ENCODE peak calls at places on chromosomes 3 and 15, in six cellular contexts. One of them, this sample, is unnamed. For H3K9me3, the result is how much of the 10 kb centered on the place peaks cover.

GRCh38 chr3:185822221-185822956 is 2.5 kb downstream of the IGF2BP2 start:
- DNase-seq in esophagus muscularis mucosa: no peak
- DNase-seq in HepG2: peak
- DNase-seq in suprapubic skin: no peak
- DNase-seq in H1: no peak
- DNase-seq in HCT116: no peak
- DNase-seq in this sample: no peak

GRCh38 chr15:29812384-29812694 is 9.9 kb downstream of the TJP1 start:
- DNase-seq in HepG2: no peak
- DNase-seq in H1: no peak
- DNase-seq in suprapubic skin: no peak
- DNase-seq in esophagus muscularis mucosa: no peak
- DNase-seq in HCT116: no peak
- DNase-seq in this sample: no peak

GRCh38 chr3:1421577-1421976 is 328.8 kb downstream of the CNTN6 start:
- DNase-seq in HepG2: no peak
- DNase-seq in esophagus muscularis mucosa: no peak
- DNase-seq in suprapubic skin: no peak
- DNase-seq in HCT116: no peak
- DNase-seq in H1: no peak
- DNase-seq in this sample: no peak

GRCh38 chr3:78888650-78889049 is 879.1 kb downstream of the ROBO1 start:
- DNase-seq in esophagus muscularis mucosa: no peak
- DNase-seq in H1: no peak
- DNase-seq in suprapubic skin: no peak
- DNase-seq in HepG2: no peak
- DNase-seq in HCT116: no peak
- DNase-seq in this sample: no peak

GRCh38 chr15:74830868-74831267 is 4.4 kb downstream of the CPLX3 start:
- DNase-seq in H1: no peak
- DNase-seq in suprapubic skin: no peak
- DNase-seq in HCT116: no peak
- DNase-seq in HepG2: no peak
- DNase-seq in esophagus muscularis mucosa: no peak
- DNase-seq in this sample: no peak

GRCh38 chr3:12556243-12556722 is 604 bp upstream of the MKRN2 start:
- DNase-seq in H1: no peak
- DNase-seq in esophagus muscularis mucosa: no peak
- DNase-seq in HepG2: no peak
- DNase-seq in HCT116: no peak
- DNase-seq in suprapubic skin: no peak
- DNase-seq in this sample: no peak

GRCh38 chr3:97820780-97821179 is 1.0 kb upstream of the CRYBG3 start:
- DNase-seq in HepG2: no peak
- DNase-seq in esophagus muscularis mucosa: no peak
- DNase-seq in H1: no peak
- DNase-seq in HCT116: no peak
- DNase-seq in suprapubic skin: no peak
- DNase-seq in this sample: no peak

GRCh38 chr15:65906396-65906795 is 37.1 kb downstream of the RAB11A start:
- DNase-seq in suprapubic skin: no peak
- DNase-seq in esophagus muscularis mucosa: no peak
- DNase-seq in HepG2: no peak
- DNase-seq in HCT116: no peak
- DNase-seq in H1: no peak
- DNase-seq in this sample: no peak

GRCh38 chr3:107981471-107982111 is 109.2 kb downstream of the CD47 start:
- DNase-seq in esophagus muscularis mucosa: no peak
- DNase-seq in HepG2: no peak
- DNase-seq in H1: no peak
- DNase-seq in suprapubic skin: no peak
- DNase-seq in HCT116: no peak
- DNase-seq in this sample: no peak

GRCh38 chr15:75844629-75845390 is 1.6 kb downstream of the UBE2Q2 start:
- DNase-seq in HepG2: no peak
- DNase-seq in esophagus muscularis mucosa: no peak
- DNase-seq in suprapubic skin: no peak
- DNase-seq in H1: no peak
- DNase-seq in HCT116: no peak
- DNase-seq in this sample: no peak

GRCh38 chr3:178072391-178072790 is 463.8 kb upstream of the KCNMB2 start:
- DNase-seq in suprapubic skin: no peak
- DNase-seq in H1: no peak
- DNase-seq in esophagus muscularis mucosa: no peak
- DNase-seq in HCT116: no peak
- DNase-seq in HepG2: no peak
- DNase-seq in this sample: no peak

GRCh38 chr3:60575726-60576272 is 675.5 kb downstream of the FHIT start:
- DNase-seq in HCT116: no peak
- DNase-seq in suprapubic skin: no peak
- DNase-seq in esophagus muscularis mucosa: no peak
- DNase-seq in H1: no peak
- DNase-seq in HepG2: no peak
- DNase-seq in this sample: no peak

GRCh38 chr3:8325306-8325705 is 176.3 kb upstream of the LMCD1 start:
- DNase-seq in suprapubic skin: no peak
- DNase-seq in HepG2: no peak
- DNase-seq in H1: no peak
- DNase-seq in HCT116: no peak
- DNase-seq in esophagus muscularis mucosa: no peak
- DNase-seq in this sample: no peak

GRCh38 chr3:157427906-157428305 is 8.7 kb upstream of the PTX3 start:
- DNase-seq in HCT116: no peak
- DNase-seq in esophagus muscularis mucosa: no peak
- DNase-seq in suprapubic skin: no peak
- DNase-seq in HepG2: no peak
- DNase-seq in H1: no peak
- DNase-seq in this sample: no peak

GRCh38 chr15:45573961-45574629 is 13.1 kb upstream of the BLOC1S6 start:
- DNase-seq in H1: peak
- DNase-seq in HCT116: peak
- DNase-seq in HepG2: peak
- DNase-seq in suprapubic skin: no peak
- DNase-seq in esophagus muscularis mucosa: no peak
- DNase-seq in this sample: no peak

GRCh38 chr15:91027677-91028076 is 5.3 kb upstream of the VPS33B start:
- DNase-seq in suprapubic skin: no peak
- DNase-seq in HCT116: no peak
- DNase-seq in H1: no peak
- DNase-seq in esophagus muscularis mucosa: no peak
- DNase-seq in HepG2: no peak
- DNase-seq in this sample: no peak

GRCh38 chr3:20023663-20024417 is 11.8 kb upstream of the PP2D1 start:
- DNase-seq in esophagus muscularis mucosa: no peak
- DNase-seq in suprapubic skin: no peak
- DNase-seq in HCT116: no peak
- DNase-seq in H1: no peak
- DNase-seq in HepG2: no peak
- DNase-seq in this sample: no peak

GRCh38 chr3:38374221-38374620 is 27.6 kb downstream of the XYLB start:
- DNase-seq in esophagus muscularis mucosa: no peak
- DNase-seq in HepG2: no peak
- DNase-seq in H1: no peak
- DNase-seq in HCT116: no peak
- DNase-seq in suprapubic skin: no peak
- DNase-seq in this sample: no peak

GRCh38 chr15:25727867-25728600 is 135.1 kb downstream of the ATP10A start:
- DNase-seq in H1: no peak
- DNase-seq in HCT116: no peak
- DNase-seq in suprapubic skin: no peak
- DNase-seq in HepG2: no peak
- DNase-seq in esophagus muscularis mucosa: peak
- DNase-seq in this sample: no peak

GRCh38 chr3:120029749-120030148 is 64.5 kb downstream of the GSK3B start:
- DNase-seq in esophagus muscularis mucosa: no peak
- DNase-seq in suprapubic skin: no peak
- DNase-seq in H1: no peak
- DNase-seq in HepG2: no peak
- DNase-seq in HCT116: no peak
- DNase-seq in this sample: no peak

GRCh38 chr3:70554170-70554569 is 241.7 kb upstream of the MDFIC2 start:
- DNase-seq in H1: no peak
- DNase-seq in HCT116: no peak
- DNase-seq in esophagus muscularis mucosa: no peak
- DNase-seq in HepG2: no peak
- DNase-seq in suprapubic skin: no peak
- DNase-seq in this sample: no peak

GRCh38 chr3:101170047-101170771 is 150.2 kb downstream of the IMPG2 start:
- DNase-seq in HCT116: no peak
- DNase-seq in HepG2: no peak
- DNase-seq in suprapubic skin: no peak
- DNase-seq in esophagus muscularis mucosa: peak
- DNase-seq in H1: no peak
- DNase-seq in this sample: no peak

GRCh38 chr15:56802164-56802563 is 68.9 kb upstream of the ZNF280D start:
- DNase-seq in suprapubic skin: no peak
- DNase-seq in HCT116: no peak
- DNase-seq in HepG2: no peak
- DNase-seq in esophagus muscularis mucosa: no peak
- DNase-seq in H1: no peak
- DNase-seq in this sample: no peak

GRCh38 chr3:188707396-188708288 is 464.1 kb upstream of the TPRG1 start:
- DNase-seq in esophagus muscularis mucosa: no peak
- DNase-seq in suprapubic skin: no peak
- DNase-seq in HCT116: no peak
- DNase-seq in H1: no peak
- DNase-seq in HepG2: peak
- DNase-seq in this sample: no peak

GRCh38 chr3:188656196-188656982 is 502.4 kb downstream of the LPP start:
- DNase-seq in HepG2: no peak
- DNase-seq in HCT116: no peak
- DNase-seq in H1: no peak
- DNase-seq in suprapubic skin: no peak
- DNase-seq in esophagus muscularis mucosa: no peak
- DNase-seq in this sample: peak

GRCh38 chr3:160661660-160662059 is 15.3 kb upstream of the ARL14 start:
- DNase-seq in HCT116: no peak
- DNase-seq in H1: no peak
- DNase-seq in suprapubic skin: no peak
- DNase-seq in esophagus muscularis mucosa: no peak
- DNase-seq in HepG2: no peak
- DNase-seq in this sample: no peak

GRCh38 chr3:128195369-128195768 is 42.1 kb downstream of the EEFSEC start:
- DNase-seq in H1: no peak
- DNase-seq in esophagus muscularis mucosa: no peak
- DNase-seq in suprapubic skin: peak
- DNase-seq in HCT116: no peak
- DNase-seq in HepG2: no peak
- DNase-seq in this sample: no peak

GRCh38 chr15:42401544-42402478 is 42.5 kb downstream of the CAPN3 start:
- DNase-seq in HCT116: peak
- DNase-seq in esophagus muscularis mucosa: no peak
- DNase-seq in HepG2: no peak
- DNase-seq in suprapubic skin: no peak
- DNase-seq in H1: no peak
- DNase-seq in this sample: no peak
- TF ChIP-seq POLR2AphosphoS5 in HCT116: peak
- TF ChIP-seq POLR2AphosphoS5 in esophagus muscularis mucosa: no peak
- TF ChIP-seq POLR2AphosphoS5 in HepG2: no peak
- TF ChIP-seq POLR2AphosphoS5 in suprapubic skin: no peak
- TF ChIP-seq POLR2AphosphoS5 in H1: no peak
- TF ChIP-seq POLR2AphosphoS5 in this sample: no peak

DNA sequence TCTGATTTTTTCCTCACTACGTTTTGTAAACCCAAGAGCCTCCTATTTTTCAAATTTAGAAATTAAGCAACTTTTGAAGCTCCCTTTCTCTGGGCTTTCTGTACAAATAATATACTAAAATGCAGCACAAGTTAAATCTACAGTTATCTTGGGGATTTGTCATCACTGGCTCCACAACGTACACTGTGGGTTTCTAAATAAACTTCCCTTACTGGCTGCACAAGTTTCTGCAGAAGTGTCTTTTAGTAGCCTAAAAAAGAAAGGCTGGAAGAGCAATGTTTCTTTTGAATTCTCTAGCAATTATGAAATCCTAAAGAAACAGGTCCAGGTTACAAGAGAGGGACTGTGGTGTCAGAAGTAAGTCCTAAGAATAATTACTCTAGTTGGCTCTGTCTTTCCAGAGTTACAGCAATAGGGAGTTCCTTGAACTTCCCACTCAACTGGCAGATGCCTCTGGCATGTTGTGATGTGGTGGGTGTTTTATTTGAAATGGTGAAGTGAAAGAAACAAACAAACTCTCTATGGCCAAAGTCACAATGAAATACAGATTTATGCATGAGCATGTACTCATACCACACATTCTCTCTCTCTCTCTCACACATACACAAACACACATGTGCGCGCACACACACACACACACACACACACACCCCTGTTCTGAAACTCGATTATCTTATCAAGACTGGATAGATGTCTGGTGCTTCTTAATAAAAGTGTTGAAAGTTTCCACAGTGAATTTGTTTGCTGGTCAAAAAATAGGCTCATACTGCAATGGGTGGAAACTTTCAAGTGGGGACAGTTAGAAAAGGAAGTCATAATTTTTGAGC is 198.2 kb downstream of the SSR3 start:
- DNase-seq in HepG2: no peak
- DNase-seq in suprapubic skin: no peak
- DNase-seq in esophagus muscularis mucosa: no peak
- DNase-seq in H1: no peak
- DNase-seq in HCT116: no peak
- DNase-seq in this sample: no peak
- H3K9me3 ChIP-seq in HepG2: under half
- H3K9me3 ChIP-seq in suprapubic skin: under half
- H3K9me3 ChIP-seq in esophagus muscularis mucosa: under half
- H3K9me3 ChIP-seq in H1: under half
- H3K9me3 ChIP-seq in HCT116: under half
- H3K9me3 ChIP-seq in this sample: under half

GRCh38 chr3:184315871-184316661 is 1.7 kb downstream of the EIF4G1 start:
- DNase-seq in esophagus muscularis mucosa: no peak
- DNase-seq in HCT116: no peak
- DNase-seq in H1: no peak
- DNase-seq in HepG2: no peak
- DNase-seq in suprapubic skin: no peak
- DNase-seq in this sample: no peak

GRCh38 chr3:184314700-184315505 is 497 bp downstream of the EIF4G1 start:
- DNase-seq in HCT116: no peak
- DNase-seq in esophagus muscularis mucosa: peak
- DNase-seq in HepG2: peak
- DNase-seq in suprapubic skin: peak
- DNase-seq in H1: no peak
- DNase-seq in this sample: peak

GRCh38 chr3:184315506-184315867 is 1.1 kb downstream of the EIF4G1 start:
- DNase-seq in HepG2: no peak
- DNase-seq in HCT116: no peak
- DNase-seq in H1: no peak
- DNase-seq in esophagus muscularis mucosa: no peak
- DNase-seq in suprapubic skin: no peak
- DNase-seq in this sample: no peak

GRCh38 chr3:184316792-184317191 is 2.4 kb downstream of the EIF4G1 start:
- DNase-seq in HepG2: no peak
- DNase-seq in HCT116: no peak
- DNase-seq in suprapubic skin: no peak
- DNase-seq in esophagus muscularis mucosa: no peak
- DNase-seq in H1: no peak
- DNase-seq in this sample: no peak

GRCh38 chr3:184314363-184314699 is at the start of gene EIF4G1:
- DNase-seq in H1: peak
- DNase-seq in HCT116: peak
- DNase-seq in suprapubic skin: peak
- DNase-seq in HepG2: peak
- DNase-seq in esophagus muscularis mucosa: peak
- DNase-seq in this sample: peak
- TF ChIP-seq POLR2AphosphoS5 in H1: peak
- TF ChIP-seq POLR2AphosphoS5 in HCT116: peak
- TF ChIP-seq POLR2AphosphoS5 in suprapubic skin: no peak
- TF ChIP-seq POLR2AphosphoS5 in HepG2: peak
- TF ChIP-seq POLR2AphosphoS5 in esophagus muscularis mucosa: peak
- TF ChIP-seq POLR2AphosphoS5 in this sample: peak

GRCh38 chr3:171854649-171855305 is 11.6 kb downstream of the TMEM212 start:
- DNase-seq in esophagus muscularis mucosa: no peak
- DNase-seq in suprapubic skin: no peak
- DNase-seq in HCT116: peak
- DNase-seq in HepG2: no peak
- DNase-seq in H1: no peak
- DNase-seq in this sample: no peak
- H3K9me3 ChIP-seq in esophagus muscularis mucosa: under half
- H3K9me3 ChIP-seq in suprapubic skin: under half
- H3K9me3 ChIP-seq in HCT116: under half
- H3K9me3 ChIP-seq in HepG2: under half
- H3K9me3 ChIP-seq in H1: under half
- H3K9me3 ChIP-seq in this sample: under half

This sample was measured in breast epithelium.